ENCODE peak calls at places on chromosomes 12 and 14, in four cellular contexts. One of them, this sample, is unnamed.
A peak's percentile ranks its signal among the peaks of the same experiment; 100 is the strongest.

GRCh38 chr12:94710933-94711332 is 60.6 kb upstream of the TMCC3 start:
- DNase-seq in GM12878: no peak
- DNase-seq in HepG2: peak; percentile 32
- DNase-seq in endothelial cell of umbilical vein: peak; percentile 29
- DNase-seq in this sample: peak; percentile 61

GRCh38 chr14:76268013-76268376 is 107.9 kb upstream of the ESRRB start:
- DNase-seq in endothelial cell of umbilical vein: no peak
- DNase-seq in HepG2: no peak
- DNase-seq in GM12878: no peak
- DNase-seq in this sample: no peak

GRCh38 chr14:76309572-76310551 is 66.1 kb upstream of the ESRRB start:
- DNase-seq in HepG2: no peak
- DNase-seq in GM12878: no peak
- DNase-seq in endothelial cell of umbilical vein: no peak
- DNase-seq in this sample: no peak

GRCh38 chr12:52310622-52311281 is 10.4 kb downstream of the KRT83 start:
- DNase-seq in HepG2: no peak
- DNase-seq in endothelial cell of umbilical vein: no peak
- DNase-seq in GM12878: no peak
- DNase-seq in this sample: peak; percentile 26

GRCh38 chr12:52582971-52583456 is 9.4 kb upstream of the KRT74 start:
- DNase-seq in HepG2: peak; percentile 40
- DNase-seq in endothelial cell of umbilical vein: peak; percentile 53
- DNase-seq in GM12878: no peak
- DNase-seq in this sample: peak; percentile 88

GRCh38 chr14:78335531-78335930 is 165.4 kb downstream of the NRXN3 start:
- DNase-seq in endothelial cell of umbilical vein: no peak
- DNase-seq in HepG2: no peak
- DNase-seq in GM12878: no peak
- DNase-seq in this sample: no peak

GRCh38 chr12:120720234-120720968 is 5.2 kb upstream of the ACADS start:
- DNase-seq in endothelial cell of umbilical vein: no peak
- DNase-seq in GM12878: no peak
- DNase-seq in HepG2: no peak
- DNase-seq in this sample: no peak

GRCh38 chr14:67704484-67705089 is 2.9 kb downstream of the RDH12 start:
- DNase-seq in GM12878: peak; percentile 45
- DNase-seq in endothelial cell of umbilical vein: peak; percentile 68
- DNase-seq in HepG2: peak; percentile 54
- DNase-seq in this sample: peak; percentile 74

GRCh38 chr14:30573203-30573814 is 14.4 kb downstream of the G2E3 start:
- DNase-seq in GM12878: no peak
- DNase-seq in endothelial cell of umbilical vein: peak; percentile 63
- DNase-seq in HepG2: no peak
- DNase-seq in this sample: no peak

GRCh38 chr12:84117190-84117589 is 795.4 kb downstream of the SLC6A15 start:
- DNase-seq in GM12878: no peak
- DNase-seq in HepG2: no peak
- DNase-seq in endothelial cell of umbilical vein: no peak
- DNase-seq in this sample: peak; percentile 2

GRCh38 chr14:64755661-64756265 is 51.5 kb downstream of the PLEKHG3 start:
- DNase-seq in GM12878: no peak
- DNase-seq in HepG2: no peak
- DNase-seq in endothelial cell of umbilical vein: no peak
- DNase-seq in this sample: no peak

GRCh38 chr14:53462931-53463778 is 310.0 kb upstream of the DDHD1 start:
- DNase-seq in GM12878: no peak
- DNase-seq in HepG2: peak; percentile 15
- DNase-seq in endothelial cell of umbilical vein: no peak
- DNase-seq in this sample: no peak
- TF ChIP-seq MYC in GM12878: no peak
- TF ChIP-seq MYC in HepG2: no peak
- TF ChIP-seq MYC in endothelial cell of umbilical vein: no peak
- TF ChIP-seq MYC in this sample: no peak

DNA sequence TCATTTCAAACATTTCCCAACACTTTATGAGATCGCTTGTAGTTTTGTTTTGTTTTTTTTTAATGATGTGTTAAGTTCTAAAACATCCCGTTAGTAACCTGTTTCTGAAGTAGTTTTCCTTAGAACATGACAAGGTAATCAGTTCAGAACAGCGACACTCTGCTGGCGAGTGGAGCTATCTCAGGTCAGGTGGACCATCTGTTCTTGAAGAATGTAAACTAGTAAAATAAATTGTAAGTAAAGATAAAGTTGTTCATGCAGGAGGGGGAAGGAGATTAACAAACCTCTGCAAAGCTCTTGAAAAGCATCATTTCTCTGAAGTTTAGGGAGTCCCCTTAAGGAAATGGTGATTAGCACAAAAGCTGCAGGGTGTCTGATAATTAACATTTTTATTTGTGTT is 71.9 kb upstream of the DACT1 start:
- DNase-seq in HepG2: no peak
- DNase-seq in endothelial cell of umbilical vein: no peak
- DNase-seq in GM12878: no peak
- DNase-seq in this sample: no peak
- TF ChIP-seq MYC in HepG2: no peak
- TF ChIP-seq MYC in endothelial cell of umbilical vein: no peak
- TF ChIP-seq MYC in GM12878: no peak
- TF ChIP-seq MYC in this sample: no peak

GRCh38 chr14:98564006-98564405 is 708.0 kb downstream of the BCL11B start:
- DNase-seq in HepG2: no peak
- DNase-seq in GM12878: no peak
- DNase-seq in endothelial cell of umbilical vein: no peak
- DNase-seq in this sample: no peak

GRCh38 chr14:98564541-98564940 is 707.5 kb downstream of the BCL11B start:
- DNase-seq in HepG2: no peak
- DNase-seq in endothelial cell of umbilical vein: no peak
- DNase-seq in GM12878: no peak
- DNase-seq in this sample: no peak
- TF ChIP-seq MYC in HepG2: no peak
- TF ChIP-seq MYC in endothelial cell of umbilical vein: no peak
- TF ChIP-seq MYC in GM12878: no peak
- TF ChIP-seq MYC in this sample: no peak

GRCh38 chr12:46473634-46474201 is 101.1 kb upstream of the SLC38A2 start:
- DNase-seq in endothelial cell of umbilical vein: peak; percentile 98
- DNase-seq in HepG2: peak; percentile 95
- DNase-seq in GM12878: peak; percentile 51
- DNase-seq in this sample: peak; percentile 96
- TF ChIP-seq MYC in endothelial cell of umbilical vein: no peak
- TF ChIP-seq MYC in HepG2: no peak
- TF ChIP-seq MYC in GM12878: no peak
- TF ChIP-seq MYC in this sample: no peak

DNA sequence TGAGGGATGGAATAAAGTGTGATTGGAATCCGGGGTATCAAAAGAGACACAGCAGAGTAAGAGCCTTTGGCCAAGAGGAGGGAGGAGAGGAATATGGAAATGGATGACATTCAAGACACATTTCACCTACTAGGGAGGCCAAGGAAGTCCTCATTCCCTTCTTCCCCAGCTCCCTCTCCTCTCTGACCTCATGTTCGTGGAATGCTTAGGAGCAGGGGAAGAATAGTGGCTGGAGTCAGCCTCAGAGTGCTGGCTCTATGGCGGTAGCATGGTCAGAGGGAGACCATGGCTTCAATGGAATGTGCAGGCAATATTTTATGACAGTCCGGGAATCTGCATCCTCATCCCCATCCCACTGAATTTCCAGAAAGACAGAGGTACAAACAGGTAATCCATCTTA is 196.6 kb downstream of the EGLN3 start:
- DNase-seq in HepG2: no peak
- DNase-seq in GM12878: no peak
- DNase-seq in endothelial cell of umbilical vein: no peak
- DNase-seq in this sample: no peak
- TF ChIP-seq MYC in HepG2: no peak
- TF ChIP-seq MYC in GM12878: no peak
- TF ChIP-seq MYC in endothelial cell of umbilical vein: no peak
- TF ChIP-seq MYC in this sample: no peak

GRCh38 chr12:50055831-50056628 is 1.4 kb upstream of the ASIC1 start:
- DNase-seq in HepG2: peak; percentile 30
- DNase-seq in GM12878: no peak
- DNase-seq in endothelial cell of umbilical vein: peak; percentile 59
- DNase-seq in this sample: peak; percentile 85
- TF ChIP-seq MYC in HepG2: no peak
- TF ChIP-seq MYC in GM12878: no peak
- TF ChIP-seq MYC in endothelial cell of umbilical vein: no peak
- TF ChIP-seq MYC in this sample: peak; percentile 49

DNA sequence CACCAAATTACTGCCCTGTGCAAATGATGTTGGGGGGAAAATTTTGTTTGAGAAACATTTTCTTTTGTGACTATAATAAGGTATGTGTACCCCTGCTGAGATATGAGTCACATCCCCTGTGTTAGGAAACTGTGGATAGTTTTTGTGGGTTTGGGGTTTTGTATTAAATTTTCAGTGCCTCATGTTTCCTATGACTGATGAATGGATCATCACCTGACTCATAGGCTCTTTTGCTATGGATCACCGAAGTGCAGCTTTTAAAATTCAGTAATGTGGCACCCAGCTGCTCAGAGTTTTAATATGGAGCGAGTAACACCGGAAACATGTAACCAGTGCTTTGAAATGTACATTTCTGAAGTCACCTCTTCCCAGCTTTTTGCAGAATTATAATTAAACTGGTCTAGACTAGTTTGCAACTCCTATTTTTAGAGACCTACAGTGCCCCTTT is 167.4 kb upstream of the HMGA2 start:
- DNase-seq in HepG2: no peak
- DNase-seq in GM12878: no peak
- DNase-seq in endothelial cell of umbilical vein: peak; percentile 89
- DNase-seq in this sample: peak; percentile 45
- TF ChIP-seq MYC in HepG2: no peak
- TF ChIP-seq MYC in GM12878: no peak
- TF ChIP-seq MYC in endothelial cell of umbilical vein: no peak
- TF ChIP-seq MYC in this sample: no peak

GRCh38 chr12:110693731-110694130 is 4.8 kb upstream of the HVCN1 start:
- DNase-seq in HepG2: no peak
- DNase-seq in GM12878: no peak
- DNase-seq in endothelial cell of umbilical vein: no peak
- DNase-seq in this sample: no peak

GRCh38 chr12:110689601-110690430 is 901 bp upstream of the HVCN1 start:
- DNase-seq in GM12878: peak; percentile 57
- DNase-seq in HepG2: no peak
- DNase-seq in endothelial cell of umbilical vein: peak; percentile 43
- DNase-seq in this sample: no peak

GRCh38 chr12:110696283-110696682 is 7.4 kb upstream of the HVCN1 start:
- DNase-seq in GM12878: no peak
- DNase-seq in HepG2: no peak
- DNase-seq in endothelial cell of umbilical vein: no peak
- DNase-seq in this sample: no peak

GRCh38 chr12:110698171-110698902 is 9.4 kb upstream of the HVCN1 start:
- DNase-seq in HepG2: peak; percentile 81
- DNase-seq in GM12878: peak; percentile 90
- DNase-seq in endothelial cell of umbilical vein: peak; percentile 92
- DNase-seq in this sample: peak; percentile 74

GRCh38 chr12:110694330-110694891 is 5.5 kb upstream of the HVCN1 start:
- DNase-seq in GM12878: no peak
- DNase-seq in endothelial cell of umbilical vein: no peak
- DNase-seq in HepG2: no peak
- DNase-seq in this sample: no peak
- TF ChIP-seq MYC in GM12878: no peak
- TF ChIP-seq MYC in endothelial cell of umbilical vein: no peak
- TF ChIP-seq MYC in HepG2: no peak
- TF ChIP-seq MYC in this sample: no peak

DNA sequence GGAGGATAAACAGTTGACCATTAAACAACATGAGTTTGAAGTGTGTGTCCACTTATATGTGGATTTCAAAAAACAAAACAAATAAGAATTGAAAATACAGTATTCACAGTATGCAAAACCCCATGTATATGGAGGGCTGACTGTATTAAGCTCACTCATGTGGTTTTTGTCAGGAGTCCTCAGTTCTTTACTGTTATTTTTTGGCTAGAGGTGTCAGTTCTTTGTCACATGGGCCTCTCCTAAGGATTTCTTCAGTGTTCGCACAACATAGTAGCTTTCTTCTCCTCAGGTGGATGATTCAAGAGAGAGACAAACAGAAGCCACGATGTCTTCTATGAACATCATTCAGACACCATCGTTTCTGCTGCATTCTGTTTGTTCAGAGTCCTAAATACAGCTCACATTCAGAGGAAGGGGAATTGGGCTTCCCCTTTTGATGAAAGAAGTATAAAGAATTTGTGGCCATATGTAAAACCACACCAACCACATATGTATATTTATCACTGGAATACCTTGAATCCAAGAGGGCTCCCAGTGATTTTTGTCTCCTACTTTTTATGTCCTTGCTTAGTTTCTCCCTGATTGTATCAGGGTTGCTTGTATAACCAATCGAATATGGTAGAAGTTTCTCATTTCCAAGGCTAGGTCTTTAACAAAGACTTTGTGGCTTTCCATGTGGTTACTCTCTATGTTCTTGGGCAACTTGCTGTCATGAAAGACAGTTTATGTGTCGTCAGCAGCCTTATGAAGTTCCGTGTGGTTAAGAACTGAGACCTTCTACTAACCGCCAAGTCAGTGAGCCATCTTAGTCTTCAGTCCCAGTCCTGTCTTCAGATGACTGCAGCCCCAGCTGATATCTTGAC is 18.9 kb downstream of the MNAT1 start:
- DNase-seq in HepG2: no peak
- DNase-seq in endothelial cell of umbilical vein: no peak
- DNase-seq in GM12878: peak; percentile 87
- DNase-seq in this sample: no peak
- TF ChIP-seq MYC in HepG2: no peak
- TF ChIP-seq MYC in endothelial cell of umbilical vein: no peak
- TF ChIP-seq MYC in GM12878: no peak
- TF ChIP-seq MYC in this sample: no peak

DNA sequence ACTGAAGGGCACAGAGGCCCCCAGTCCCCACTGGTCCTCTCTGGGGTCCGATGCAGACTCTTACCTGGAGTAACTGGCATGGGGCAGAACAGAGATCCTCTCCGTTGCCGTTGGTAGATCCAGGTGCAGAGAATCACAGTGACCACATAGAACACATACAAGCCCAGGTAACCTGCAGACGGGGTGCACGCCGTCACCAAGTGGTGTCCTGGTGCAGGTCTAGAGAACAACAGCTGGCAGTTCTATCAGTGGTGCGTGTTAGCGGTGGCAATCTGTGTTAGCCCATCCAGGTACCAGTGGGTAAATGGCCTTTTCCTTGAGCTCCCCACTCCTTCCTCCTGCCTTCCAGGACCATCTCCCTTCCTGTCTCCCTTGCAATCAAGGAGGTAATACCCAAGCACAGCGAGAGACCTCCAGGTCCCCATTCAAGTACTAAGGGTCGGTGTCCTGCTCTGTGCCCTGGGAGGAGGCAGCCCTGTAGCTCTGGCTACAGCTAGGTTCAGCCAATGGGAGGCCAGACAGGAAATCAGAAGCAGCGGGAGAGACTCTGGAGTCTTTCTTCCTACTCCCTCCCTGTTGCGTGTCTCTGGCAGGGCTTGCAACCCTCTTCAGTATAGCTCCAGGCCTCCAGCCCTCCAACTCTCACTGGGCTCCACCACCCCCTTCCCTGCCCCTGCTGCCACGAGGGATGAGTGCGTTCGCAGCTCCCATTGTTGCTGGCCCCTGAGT is 15.8 kb downstream of the SLC8B1 start:
- DNase-seq in GM12878: no peak
- DNase-seq in endothelial cell of umbilical vein: no peak
- DNase-seq in HepG2: no peak
- DNase-seq in this sample: no peak
- TF ChIP-seq MYC in GM12878: no peak
- TF ChIP-seq MYC in endothelial cell of umbilical vein: no peak
- TF ChIP-seq MYC in HepG2: no peak
- TF ChIP-seq MYC in this sample: no peak